ENCODE peak calls at places on chromosomes 11 and 22, in ten cellular contexts. S, Q, H, O, Z, T, C, N, W and A are unnamed samples.
A peak's percentile ranks its signal among the peaks of the same experiment; 100 is the strongest.

GRCh38 chr11:128470081-128470480 is 117.3 kb downstream of the ETS1 start:
- DNase-seq in O (no peak), Q (no peak), H (no peak), S (no peak), Z (no peak), N (no peak), C (no peak), T (no peak), W (no peak), A (no peak)

GRCh38 chr11:13030857-13031256 is 21.7 kb downstream of the RASSF10 start:
- DNase-seq in C (peak; percentile 41), T (no peak), W (no peak), S (peak; percentile 61), Z (no peak), Q (no peak), O (no peak), H (no peak), N (peak; percentile 58), A (no peak)

GRCh38 chr11:69010964-69011623 is 2.0 kb downstream of the MRGPRF start:
- DNase-seq in H (peak; percentile 91), T (peak; percentile 64), Z (no peak), Q (no peak), C (peak; percentile 61), S (peak; percentile 78), O (no peak), N (peak; percentile 27), W (no peak), A (no peak)

GRCh38 chr11:110772863-110773262 is 60.6 kb upstream of the ARHGAP20 start:
- DNase-seq in H (no peak), W (no peak), O (no peak), Z (no peak), T (no peak), N (no peak), C (no peak), Q (no peak), S (no peak), A (no peak)

GRCh38 chr11:706439-706956 is 467 bp downstream of the EPS8L2 start:
- DNase-seq in Z (no peak), O (no peak), C (no peak), T (no peak), Q (no peak), W (no peak), H (peak; percentile 66), N (peak; percentile 41), S (peak; percentile 64), A (no peak)

GRCh38 chr11:10261821-10262220 is 32.2 kb downstream of the SBF2 start:
- DNase-seq in W (no peak), S (no peak), O (no peak), T (no peak), H (peak; percentile 61), Z (no peak), C (no peak), N (no peak), Q (no peak), A (no peak)

GRCh38 chr11:68470304-68470811 is 9.8 kb downstream of the PPP6R3 start:
- DNase-seq in Q (no peak), N (no peak), H (no peak), S (no peak), W (peak; percentile 59), T (no peak), O (no peak), C (no peak), Z (no peak), A (no peak)

GRCh38 chr11:93784935-93785360 is 866 bp downstream of the MED17 start:
- DNase-seq in T (no peak), S (no peak), C (no peak), N (peak; percentile 10), H (no peak), Q (no peak), W (no peak), O (no peak), Z (no peak), A (no peak)

GRCh38 chr11:119617343-119617713 is 111.7 kb downstream of the NECTIN1 start:
- DNase-seq in W (no peak), C (no peak), T (no peak), S (no peak), O (no peak), N (no peak), Q (no peak), Z (no peak), H (no peak), A (no peak)

GRCh38 chr11:128714881-128715280 is 21.0 kb downstream of the FLI1 start:
- DNase-seq in Z (no peak), O (peak; percentile 61), N (no peak), S (no peak), T (no peak), C (no peak), Q (peak; percentile 67), H (peak; percentile 100), W (no peak), A (no peak)

GRCh38 chr22:42950281-42950680 is 64.7 kb downstream of the PACSIN2 start:
- DNase-seq in W (no peak), T (no peak), C (no peak), Q (no peak), Z (no peak), N (no peak), H (no peak), S (no peak), O (no peak), A (no peak)

GRCh38 chr22:38735465-38736256 is 20.1 kb downstream of the SUN2 start:
- DNase-seq in T (no peak), O (no peak), H (no peak), Q (no peak), Z (no peak), W (no peak), S (no peak), C (no peak), N (no peak), A (no peak)

GRCh38 chr11:57430946-57431345 is 4.0 kb upstream of the SLC43A3 start:
- DNase-seq in Q (no peak), H (no peak), Z (no peak), W (no peak), T (no peak), C (no peak), S (no peak), O (no peak), N (no peak), A (no peak)

GRCh38 chr22:26199665-26200064 is 30.4 kb downstream of the SEZ6L start:
- DNase-seq in N (no peak), T (no peak), W (no peak), Q (no peak), C (no peak), S (no peak), O (no peak), Z (no peak), H (no peak), A (no peak)

GRCh38 chr11:73159981-73160777 is 18.1 kb upstream of the FCHSD2 start:
- DNase-seq in Z (no peak), W (no peak), H (peak; percentile 53), O (no peak), Q (no peak), T (no peak), N (no peak), C (no peak), S (no peak), A (no peak)

GRCh38 chr11:87020764-87021365 is 16.9 kb upstream of the TMEM135 start:
- DNase-seq in Q (no peak), H (no peak), C (no peak), W (no peak), O (no peak), S (no peak), N (no peak), Z (no peak), T (no peak), A (no peak)

GRCh38 chr11:125591659-125592304 is 870 bp upstream of the STT3A start:
- DNase-seq in C (peak; percentile 43), Q (no peak), S (peak; percentile 37), O (no peak), W (no peak), H (no peak), N (peak; percentile 16), Z (peak; percentile 5), T (peak; percentile 59), A (no peak)

GRCh38 chr11:97772696-97773095 is 1248.1 kb upstream of the CNTN5 start:
- DNase-seq in H (no peak), O (no peak), T (no peak), N (no peak), Q (peak; percentile 16), C (no peak), Z (no peak), W (no peak), S (no peak), A (no peak)

GRCh38 chr11:71490044-71490730 is 36.9 kb upstream of the KRTAP5-7 start:
- DNase-seq in S (no peak), T (no peak), N (no peak), W (no peak), Q (no peak), C (no peak), H (no peak), O (no peak), Z (no peak), A (no peak)

GRCh38 chr22:38413085-38414008 is 41.7 kb downstream of the KCNJ4 start:
- DNase-seq in O (no peak), W (no peak), Q (no peak), S (peak; percentile 46), C (no peak), N (no peak), H (peak; percentile 36), T (no peak), Z (no peak), A (no peak)

GRCh38 chr22:32810241-32811133 is 9.0 kb downstream of the TIMP3 start:
- DNase-seq in Q (no peak), W (no peak), S (no peak), Z (no peak), O (no peak), H (no peak), N (no peak), T (no peak), C (no peak), A (no peak)